ENCODE peak calls at places on chromosomes 6 and 20, in ten cellular contexts. I, A, N, T, R, J, X, F, M and O are unnamed samples.
A peak's percentile ranks its signal among the peaks of the same experiment; 100 is the strongest.

GRCh38 chr20:61546641-61547040 is 294.6 kb downstream of the CDH4 start:
- DNase-seq in I (no peak), A (no peak), N (no peak), T (no peak), R (no peak), J (no peak), X (no peak), F (no peak), M (no peak), O (no peak)

GRCh38 chr20:62009322-62009721 is 56.4 kb downstream of the TAF4 start:
- DNase-seq in I (no peak), A (no peak), N (no peak), T (no peak), R (no peak), J (no peak), X (no peak), F (no peak), M (no peak), O (no peak)

GRCh38 chr6:56838965-56839364 is 115.9 kb upstream of the BEND6 start:
- DNase-seq in I (no peak), A (no peak), N (no peak), T (no peak), R (no peak), J (no peak), X (no peak), F (no peak), M (no peak), O (no peak)

GRCh38 chr6:165662671-165663282 is at the start of gene PDE10A:
- DNase-seq in I (no peak), A (peak; percentile 48), N (no peak), T (no peak), R (no peak), J (no peak), X (no peak), F (no peak), M (peak; percentile 56), O (no peak)

GRCh38 chr20:43942661-43943285 is 28.1 kb downstream of the TOX2 start:
- DNase-seq in I (peak; percentile 21), A (peak; percentile 76), N (no peak), T (peak; percentile 80), R (no peak), J (peak; percentile 73), X (no peak), F (peak; percentile 72), M (no peak), O (no peak)

GRCh38 chr6:81634155-81634880 is 118.2 kb downstream of the TENT5A start:
- DNase-seq in I (no peak), A (no peak), N (no peak), T (no peak), R (no peak), J (peak; percentile 81), X (no peak), F (no peak), M (no peak), O (no peak)

GRCh38 chr6:109302176-109302575 is 80.1 kb downstream of the CD164 start:
- DNase-seq in I (no peak), A (no peak), N (no peak), T (no peak), R (no peak), J (no peak), X (no peak), F (no peak), M (no peak), O (no peak)

GRCh38 chr6:51844391-51844735 is 243.1 kb downstream of the PKHD1 start:
- DNase-seq in I (no peak), A (no peak), N (no peak), T (no peak), R (no peak), J (peak; percentile 62), X (no peak), F (peak; percentile 61), M (no peak), O (no peak)

GRCh38 chr6:155787168-155787567 is 331.5 kb upstream of the NOX3 start:
- DNase-seq in I (no peak), A (no peak), N (no peak), T (no peak), R (no peak), J (no peak), X (no peak), F (no peak), M (no peak), O (no peak)

GRCh38 chr6:160767019-160767646 is 65.1 kb downstream of the PLG start:
- DNase-seq in I (no peak), A (peak; percentile 86), N (peak; percentile 84), T (peak; percentile 18), R (peak; percentile 38), J (peak; percentile 87), X (peak; percentile 11), F (peak; percentile 15), M (peak; percentile 60), O (peak; percentile 30)

GRCh38 chr6:17884501-17885039 is 102.9 kb downstream of the KIF13A start:
- DNase-seq in I (no peak), A (peak; percentile 44), N (no peak), T (no peak), R (no peak), J (no peak), X (no peak), F (no peak), M (no peak), O (peak; percentile 5)

GRCh38 chr6:148934534-148934933 is 187.7 kb downstream of the UST start:
- DNase-seq in I (no peak), A (no peak), N (no peak), T (no peak), R (no peak), J (peak; percentile 10), X (peak; percentile 5), F (peak; percentile 5), M (no peak), O (no peak)